ENCODE peak calls at places on chromosomes 7 and 10, in ten cellular contexts. One of them, this sample, is unnamed.

GRCh38 chr7:44103941-44104879 is at the start of gene AEBP1:
- DNase-seq in DND-41: peak
- DNase-seq in testis: no peak
- DNase-seq in fibroblast of lung: peak
- DNase-seq in right atrium auricular region: no peak
- DNase-seq in AG04449: no peak
- DNase-seq in left ventricle myocardium inferior: no peak
- DNase-seq in thoracic aorta: no peak
- DNase-seq in GM23338: peak
- DNase-seq in lower leg skin: no peak
- DNase-seq in this sample: peak

GRCh38 chr7:102320601-102321350 is 34.1 kb downstream of the SH2B2 start:
- DNase-seq in DND-41: no peak
- DNase-seq in testis: peak
- DNase-seq in fibroblast of lung: no peak
- DNase-seq in right atrium auricular region: no peak
- DNase-seq in AG04449: no peak
- DNase-seq in left ventricle myocardium inferior: no peak
- DNase-seq in thoracic aorta: no peak
- DNase-seq in GM23338: no peak
- DNase-seq in lower leg skin: no peak
- DNase-seq in this sample: no peak

GRCh38 chr7:74452748-74453320 is 872 bp upstream of the GTF2IRD1 start:
- DNase-seq in DND-41: no peak
- DNase-seq in testis: peak
- DNase-seq in fibroblast of lung: peak
- DNase-seq in right atrium auricular region: no peak
- DNase-seq in AG04449: no peak
- DNase-seq in left ventricle myocardium inferior: no peak
- DNase-seq in thoracic aorta: no peak
- DNase-seq in GM23338: no peak
- DNase-seq in lower leg skin: no peak
- DNase-seq in this sample: peak

GRCh38 chr10:122029503-122030199 is 40.7 kb downstream of the TACC2 start:
- DNase-seq in DND-41: no peak
- DNase-seq in testis: no peak
- DNase-seq in fibroblast of lung: no peak
- DNase-seq in right atrium auricular region: no peak
- DNase-seq in AG04449: no peak
- DNase-seq in left ventricle myocardium inferior: peak
- DNase-seq in thoracic aorta: no peak
- DNase-seq in GM23338: no peak
- DNase-seq in lower leg skin: no peak
- DNase-seq in this sample: no peak

GRCh38 chr7:87148332-87148955 is 3.8 kb upstream of the DMTF1 start:
- DNase-seq in DND-41: no peak
- DNase-seq in testis: no peak
- DNase-seq in fibroblast of lung: peak
- DNase-seq in right atrium auricular region: no peak
- DNase-seq in AG04449: no peak
- DNase-seq in left ventricle myocardium inferior: no peak
- DNase-seq in thoracic aorta: no peak
- DNase-seq in GM23338: peak
- DNase-seq in lower leg skin: no peak
- DNase-seq in this sample: peak

GRCh38 chr10:110916554-110917346 is 2.2 kb downstream of the BBIP1 start:
- DNase-seq in DND-41: no peak
- DNase-seq in testis: no peak
- DNase-seq in fibroblast of lung: peak
- DNase-seq in right atrium auricular region: no peak
- DNase-seq in AG04449: peak
- DNase-seq in left ventricle myocardium inferior: no peak
- DNase-seq in thoracic aorta: no peak
- DNase-seq in GM23338: no peak
- DNase-seq in lower leg skin: no peak
- DNase-seq in this sample: peak

GRCh38 chr7:108196004-108196403 is 65.8 kb upstream of the LAMB4 start:
- DNase-seq in DND-41: no peak
- DNase-seq in testis: no peak
- DNase-seq in fibroblast of lung: peak
- DNase-seq in right atrium auricular region: no peak
- DNase-seq in AG04449: no peak
- DNase-seq in left ventricle myocardium inferior: no peak
- DNase-seq in thoracic aorta: no peak
- DNase-seq in GM23338: no peak
- DNase-seq in lower leg skin: no peak
- DNase-seq in this sample: peak

GRCh38 chr10:117271427-117271826 is 30.5 kb downstream of the SLC18A2 start:
- DNase-seq in DND-41: no peak
- DNase-seq in testis: no peak
- DNase-seq in fibroblast of lung: peak
- DNase-seq in right atrium auricular region: no peak
- DNase-seq in AG04449: no peak
- DNase-seq in left ventricle myocardium inferior: no peak
- DNase-seq in thoracic aorta: no peak
- DNase-seq in GM23338: no peak
- DNase-seq in lower leg skin: no peak
- DNase-seq in this sample: peak

GRCh38 chr10:93468532-93469213 is 13.5 kb downstream of the MYOF start:
- DNase-seq in DND-41: no peak
- DNase-seq in testis: no peak
- DNase-seq in fibroblast of lung: peak
- DNase-seq in right atrium auricular region: no peak
- DNase-seq in AG04449: peak
- DNase-seq in left ventricle myocardium inferior: no peak
- DNase-seq in thoracic aorta: no peak
- DNase-seq in GM23338: no peak
- DNase-seq in lower leg skin: no peak
- DNase-seq in this sample: peak

GRCh38 chr10:63671317-63671937 is 150.2 kb downstream of the REEP3 start:
- DNase-seq in DND-41: no peak
- DNase-seq in testis: peak
- DNase-seq in fibroblast of lung: peak
- DNase-seq in right atrium auricular region: no peak
- DNase-seq in AG04449: peak
- DNase-seq in left ventricle myocardium inferior: no peak
- DNase-seq in thoracic aorta: no peak
- DNase-seq in GM23338: no peak
- DNase-seq in lower leg skin: no peak
- DNase-seq in this sample: peak

GRCh38 chr10:128178319-128178937 is 52.2 kb upstream of the MKI67 start:
- DNase-seq in DND-41: peak
- DNase-seq in testis: no peak
- DNase-seq in fibroblast of lung: peak
- DNase-seq in right atrium auricular region: no peak
- DNase-seq in AG04449: no peak
- DNase-seq in left ventricle myocardium inferior: no peak
- DNase-seq in thoracic aorta: no peak
- DNase-seq in GM23338: peak
- DNase-seq in lower leg skin: no peak
- DNase-seq in this sample: no peak

GRCh38 chr10:9010093-9010492 is 955.6 kb downstream of the GATA3 start:
- DNase-seq in DND-41: peak
- DNase-seq in testis: no peak
- DNase-seq in fibroblast of lung: no peak
- DNase-seq in right atrium auricular region: no peak
- DNase-seq in AG04449: no peak
- DNase-seq in left ventricle myocardium inferior: no peak
- DNase-seq in thoracic aorta: no peak
- DNase-seq in GM23338: peak
- DNase-seq in lower leg skin: no peak
- DNase-seq in this sample: no peak

GRCh38 chr7:34761627-34762026 is 103.6 kb downstream of the NPSR1 start:
- DNase-seq in DND-41: no peak
- DNase-seq in testis: no peak
- DNase-seq in fibroblast of lung: no peak
- DNase-seq in right atrium auricular region: no peak
- DNase-seq in AG04449: no peak
- DNase-seq in left ventricle myocardium inferior: no peak
- DNase-seq in thoracic aorta: no peak
- DNase-seq in GM23338: no peak
- DNase-seq in lower leg skin: no peak
- DNase-seq in this sample: peak

GRCh38 chr7:34757570-34758110 is 99.6 kb downstream of the NPSR1 start:
- DNase-seq in DND-41: no peak
- DNase-seq in testis: no peak
- DNase-seq in fibroblast of lung: no peak
- DNase-seq in right atrium auricular region: no peak
- DNase-seq in AG04449: no peak
- DNase-seq in left ventricle myocardium inferior: no peak
- DNase-seq in thoracic aorta: no peak
- DNase-seq in GM23338: no peak
- DNase-seq in lower leg skin: no peak
- DNase-seq in this sample: no peak

GRCh38 chr7:34760271-34760670 is 102.3 kb downstream of the NPSR1 start:
- DNase-seq in DND-41: no peak
- DNase-seq in testis: no peak
- DNase-seq in fibroblast of lung: no peak
- DNase-seq in right atrium auricular region: no peak
- DNase-seq in AG04449: no peak
- DNase-seq in left ventricle myocardium inferior: no peak
- DNase-seq in thoracic aorta: no peak
- DNase-seq in GM23338: no peak
- DNase-seq in lower leg skin: no peak
- DNase-seq in this sample: no peak

GRCh38 chr7:34758111-34758601 is 100.1 kb downstream of the NPSR1 start:
- DNase-seq in DND-41: no peak
- DNase-seq in testis: no peak
- DNase-seq in fibroblast of lung: no peak
- DNase-seq in right atrium auricular region: no peak
- DNase-seq in AG04449: no peak
- DNase-seq in left ventricle myocardium inferior: no peak
- DNase-seq in thoracic aorta: no peak
- DNase-seq in GM23338: no peak
- DNase-seq in lower leg skin: no peak
- DNase-seq in this sample: no peak

GRCh38 chr7:34759477-34760125 is 101.6 kb downstream of the NPSR1 start:
- DNase-seq in DND-41: no peak
- DNase-seq in testis: no peak
- DNase-seq in fibroblast of lung: peak
- DNase-seq in right atrium auricular region: no peak
- DNase-seq in AG04449: no peak
- DNase-seq in left ventricle myocardium inferior: no peak
- DNase-seq in thoracic aorta: no peak
- DNase-seq in GM23338: peak
- DNase-seq in lower leg skin: no peak
- DNase-seq in this sample: no peak
- TF ChIP-seq CTCF in DND-41: peak
- TF ChIP-seq CTCF in testis: peak
- TF ChIP-seq CTCF in fibroblast of lung: peak
- TF ChIP-seq CTCF in right atrium auricular region: peak
- TF ChIP-seq CTCF in AG04449: peak
- TF ChIP-seq CTCF in left ventricle myocardium inferior: peak
- TF ChIP-seq CTCF in thoracic aorta: no peak
- TF ChIP-seq CTCF in GM23338: peak
- TF ChIP-seq CTCF in lower leg skin: no peak
- TF ChIP-seq CTCF in this sample: peak

DNA sequence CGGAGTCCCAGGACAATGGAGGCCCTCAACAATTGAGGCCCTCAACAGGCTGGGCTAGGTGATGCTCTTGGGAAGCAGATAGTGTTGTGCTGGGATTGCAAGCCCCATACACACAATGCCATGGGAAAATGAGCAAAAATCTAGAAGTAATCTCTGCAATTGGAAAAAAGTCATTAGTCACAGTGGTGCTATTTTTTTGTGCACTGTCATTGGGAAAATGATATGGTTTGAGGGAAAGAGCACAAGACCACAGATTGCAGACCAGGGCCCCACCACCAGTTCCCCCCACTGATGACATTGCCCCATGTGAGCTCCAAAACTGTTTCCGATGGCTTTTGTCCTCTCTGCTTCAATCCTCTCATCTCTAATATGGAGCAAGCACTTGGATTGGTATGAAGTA is 1.8 kb downstream of the KCTD7 start:
- DNase-seq in DND-41: no peak
- DNase-seq in testis: no peak
- DNase-seq in fibroblast of lung: peak
- DNase-seq in right atrium auricular region: no peak
- DNase-seq in AG04449: no peak
- DNase-seq in left ventricle myocardium inferior: no peak
- DNase-seq in thoracic aorta: no peak
- DNase-seq in GM23338: no peak
- DNase-seq in lower leg skin: no peak
- DNase-seq in this sample: no peak
- H3K4me3 ChIP-seq in DND-41: no peak
- H3K4me3 ChIP-seq in testis: no peak
- H3K4me3 ChIP-seq in fibroblast of lung: no peak
- H3K4me3 ChIP-seq in right atrium auricular region: no peak
- H3K4me3 ChIP-seq in AG04449: no peak
- H3K4me3 ChIP-seq in left ventricle myocardium inferior: no peak
- H3K4me3 ChIP-seq in thoracic aorta: no peak
- H3K4me3 ChIP-seq in GM23338: no peak
- H3K4me3 ChIP-seq in lower leg skin: no peak
- H3K4me3 ChIP-seq in this sample: no peak

DNA sequence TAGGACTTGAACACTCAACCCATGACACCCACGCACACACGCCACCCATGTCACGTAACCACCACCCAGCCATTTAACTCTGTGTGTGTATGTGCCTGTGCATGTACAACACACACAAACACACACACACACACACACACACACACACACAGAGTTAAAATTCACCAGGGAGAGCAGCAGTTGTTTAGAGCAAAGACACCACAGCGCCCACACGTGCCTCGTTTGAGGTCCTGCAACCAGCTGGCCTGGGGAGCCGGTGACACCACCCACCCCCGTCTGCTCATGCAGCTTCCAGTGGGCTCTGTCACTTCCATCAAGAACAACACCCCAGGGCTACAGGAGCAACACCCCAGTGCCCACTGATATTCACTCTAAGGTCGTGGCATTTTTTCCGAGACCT is 97.4 kb downstream of the ELFN1 start:
- DNase-seq in DND-41: no peak
- DNase-seq in testis: no peak
- DNase-seq in fibroblast of lung: no peak
- DNase-seq in right atrium auricular region: no peak
- DNase-seq in AG04449: no peak
- DNase-seq in left ventricle myocardium inferior: no peak
- DNase-seq in thoracic aorta: no peak
- DNase-seq in GM23338: peak
- DNase-seq in lower leg skin: no peak
- DNase-seq in this sample: no peak
- TF ChIP-seq CTCF in DND-41: no peak
- TF ChIP-seq CTCF in testis: no peak
- TF ChIP-seq CTCF in fibroblast of lung: no peak
- TF ChIP-seq CTCF in right atrium auricular region: peak
- TF ChIP-seq CTCF in AG04449: no peak
- TF ChIP-seq CTCF in left ventricle myocardium inferior: peak
- TF ChIP-seq CTCF in thoracic aorta: no peak
- TF ChIP-seq CTCF in GM23338: peak
- TF ChIP-seq CTCF in lower leg skin: no peak
- TF ChIP-seq CTCF in this sample: no peak

DNA sequence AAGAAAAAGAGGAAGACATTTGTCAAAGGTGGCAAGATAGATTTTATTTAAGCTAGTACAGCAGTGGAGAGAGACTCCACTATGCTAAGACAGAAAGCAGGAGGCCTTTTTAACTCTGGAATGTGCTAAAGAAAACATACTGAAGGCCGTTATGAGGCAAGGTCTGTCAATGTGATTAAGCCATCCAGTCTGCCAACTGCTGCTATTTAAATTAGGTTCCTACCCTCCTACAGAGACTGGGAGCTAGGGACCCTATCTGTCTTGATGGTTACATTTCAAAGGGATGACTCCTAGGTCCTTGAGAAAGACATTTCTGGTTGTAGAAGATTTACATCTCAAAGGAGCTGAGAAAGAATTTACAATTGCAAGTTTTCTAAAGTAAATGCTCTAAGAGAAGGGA is 211.5 kb downstream of the PHF14 start:
- DNase-seq in DND-41: no peak
- DNase-seq in testis: no peak
- DNase-seq in fibroblast of lung: peak
- DNase-seq in right atrium auricular region: no peak
- DNase-seq in AG04449: no peak
- DNase-seq in left ventricle myocardium inferior: no peak
- DNase-seq in thoracic aorta: no peak
- DNase-seq in GM23338: peak
- DNase-seq in lower leg skin: no peak
- DNase-seq in this sample: no peak
- H3K4me3 ChIP-seq in DND-41: no peak
- H3K4me3 ChIP-seq in testis: no peak
- H3K4me3 ChIP-seq in fibroblast of lung: no peak
- H3K4me3 ChIP-seq in right atrium auricular region: no peak
- H3K4me3 ChIP-seq in AG04449: no peak
- H3K4me3 ChIP-seq in left ventricle myocardium inferior: no peak
- H3K4me3 ChIP-seq in thoracic aorta: no peak
- H3K4me3 ChIP-seq in GM23338: no peak
- H3K4me3 ChIP-seq in lower leg skin: no peak
- H3K4me3 ChIP-seq in this sample: no peak